ENCODE peak calls at places on chromosome 22, in five cellular contexts. One of them, this sample, is unnamed.

GRCh38 chr22:45144928-45145327 is 18.8 kb upstream of the NUP50 start:
- DNase-seq in stimulated activated CD4-positive, alpha-beta T cell treated with anti-CD3 and anti-CD28 coated beads, Interleukin-1b, Interleukin-23, amount 100 ng/mL, for 4 hours: no peak
- DNase-seq in stimulated activated CD8-positive, alpha-beta memory T cell treated with anti-CD3 and anti-CD28 coated beads, Interleukin-7, amount 100 ng/mL, for 24 hours: no peak
- DNase-seq in H9: no peak
- DNase-seq in bronchial epithelial cell: no peak
- DNase-seq in this sample: no peak

GRCh38 chr22:36873614-36874308 is 13.0 kb downstream of the NCF4 start:
- DNase-seq in stimulated activated CD8-positive, alpha-beta memory T cell treated with anti-CD3 and anti-CD28 coated beads, Interleukin-7, amount 100 ng/mL, for 24 hours: no peak
- DNase-seq in stimulated activated CD4-positive, alpha-beta T cell treated with anti-CD3 and anti-CD28 coated beads, Interleukin-1b, Interleukin-23, amount 100 ng/mL, for 4 hours: no peak
- DNase-seq in bronchial epithelial cell: peak
- DNase-seq in H9: peak
- DNase-seq in this sample: peak

GRCh38 chr22:31230871-31231621 is 18.9 kb downstream of the LIMK2 start:
- DNase-seq in H9: no peak
- DNase-seq in stimulated activated CD8-positive, alpha-beta memory T cell treated with anti-CD3 and anti-CD28 coated beads, Interleukin-7, amount 100 ng/mL, for 24 hours: no peak
- DNase-seq in stimulated activated CD4-positive, alpha-beta T cell treated with anti-CD3 and anti-CD28 coated beads, Interleukin-1b, Interleukin-23, amount 100 ng/mL, for 4 hours: peak
- DNase-seq in bronchial epithelial cell: peak
- DNase-seq in this sample: peak

GRCh38 chr22:43378011-43378704 is 33.7 kb upstream of the MPPED1 start:
- DNase-seq in bronchial epithelial cell: no peak
- DNase-seq in stimulated activated CD4-positive, alpha-beta T cell treated with anti-CD3 and anti-CD28 coated beads, Interleukin-1b, Interleukin-23, amount 100 ng/mL, for 4 hours: no peak
- DNase-seq in stimulated activated CD8-positive, alpha-beta memory T cell treated with anti-CD3 and anti-CD28 coated beads, Interleukin-7, amount 100 ng/mL, for 24 hours: no peak
- DNase-seq in H9: no peak
- DNase-seq in this sample: peak

GRCh38 chr22:50605349-50606074 is 4.9 kb downstream of the MAPK8IP2 start:
- DNase-seq in stimulated activated CD8-positive, alpha-beta memory T cell treated with anti-CD3 and anti-CD28 coated beads, Interleukin-7, amount 100 ng/mL, for 24 hours: no peak
- DNase-seq in H9: no peak
- DNase-seq in bronchial epithelial cell: no peak
- DNase-seq in stimulated activated CD4-positive, alpha-beta T cell treated with anti-CD3 and anti-CD28 coated beads, Interleukin-1b, Interleukin-23, amount 100 ng/mL, for 4 hours: no peak
- DNase-seq in this sample: no peak

GRCh38 chr22:49566693-49567092 is 261.0 kb downstream of the BRD1 start:
- DNase-seq in stimulated activated CD8-positive, alpha-beta memory T cell treated with anti-CD3 and anti-CD28 coated beads, Interleukin-7, amount 100 ng/mL, for 24 hours: no peak
- DNase-seq in H9: peak
- DNase-seq in stimulated activated CD4-positive, alpha-beta T cell treated with anti-CD3 and anti-CD28 coated beads, Interleukin-1b, Interleukin-23, amount 100 ng/mL, for 4 hours: no peak
- DNase-seq in bronchial epithelial cell: no peak
- DNase-seq in this sample: no peak

GRCh38 chr22:29679316-29679715 is 40.5 kb upstream of the CABP7 start:
- DNase-seq in H9: no peak
- DNase-seq in stimulated activated CD8-positive, alpha-beta memory T cell treated with anti-CD3 and anti-CD28 coated beads, Interleukin-7, amount 100 ng/mL, for 24 hours: no peak
- DNase-seq in bronchial epithelial cell: no peak
- DNase-seq in stimulated activated CD4-positive, alpha-beta T cell treated with anti-CD3 and anti-CD28 coated beads, Interleukin-1b, Interleukin-23, amount 100 ng/mL, for 4 hours: no peak
- DNase-seq in this sample: no peak

GRCh38 chr22:33584152-33584551 is 336.1 kb downstream of the LARGE1 start:
- DNase-seq in stimulated activated CD4-positive, alpha-beta T cell treated with anti-CD3 and anti-CD28 coated beads, Interleukin-1b, Interleukin-23, amount 100 ng/mL, for 4 hours: no peak
- DNase-seq in bronchial epithelial cell: no peak
- DNase-seq in stimulated activated CD8-positive, alpha-beta memory T cell treated with anti-CD3 and anti-CD28 coated beads, Interleukin-7, amount 100 ng/mL, for 24 hours: no peak
- DNase-seq in H9: no peak
- DNase-seq in this sample: no peak

GRCh38 chr22:48866906-48867597 is 960.6 kb downstream of the BRD1 start:
- DNase-seq in stimulated activated CD4-positive, alpha-beta T cell treated with anti-CD3 and anti-CD28 coated beads, Interleukin-1b, Interleukin-23, amount 100 ng/mL, for 4 hours: no peak
- DNase-seq in H9: no peak
- DNase-seq in stimulated activated CD8-positive, alpha-beta memory T cell treated with anti-CD3 and anti-CD28 coated beads, Interleukin-7, amount 100 ng/mL, for 24 hours: no peak
- DNase-seq in bronchial epithelial cell: no peak
- DNase-seq in this sample: no peak

GRCh38 chr22:44894321-44894720 is 115.5 kb downstream of the PHF21B start:
- DNase-seq in H9: no peak
- DNase-seq in bronchial epithelial cell: no peak
- DNase-seq in stimulated activated CD4-positive, alpha-beta T cell treated with anti-CD3 and anti-CD28 coated beads, Interleukin-1b, Interleukin-23, amount 100 ng/mL, for 4 hours: no peak
- DNase-seq in stimulated activated CD8-positive, alpha-beta memory T cell treated with anti-CD3 and anti-CD28 coated beads, Interleukin-7, amount 100 ng/mL, for 24 hours: no peak
- DNase-seq in this sample: no peak

GRCh38 chr22:27327981-27328721 is 473.4 kb downstream of the MN1 start:
- DNase-seq in stimulated activated CD4-positive, alpha-beta T cell treated with anti-CD3 and anti-CD28 coated beads, Interleukin-1b, Interleukin-23, amount 100 ng/mL, for 4 hours: no peak
- DNase-seq in H9: peak
- DNase-seq in stimulated activated CD8-positive, alpha-beta memory T cell treated with anti-CD3 and anti-CD28 coated beads, Interleukin-7, amount 100 ng/mL, for 24 hours: no peak
- DNase-seq in bronchial epithelial cell: no peak
- DNase-seq in this sample: no peak

GRCh38 chr22:29093501-29093921 is 20.7 kb downstream of the KREMEN1 start:
- DNase-seq in H9: no peak
- DNase-seq in bronchial epithelial cell: peak
- DNase-seq in stimulated activated CD4-positive, alpha-beta T cell treated with anti-CD3 and anti-CD28 coated beads, Interleukin-1b, Interleukin-23, amount 100 ng/mL, for 4 hours: no peak
- DNase-seq in stimulated activated CD8-positive, alpha-beta memory T cell treated with anti-CD3 and anti-CD28 coated beads, Interleukin-7, amount 100 ng/mL, for 24 hours: no peak
- DNase-seq in this sample: peak